ENCODE peak calls at places on chromosomes 12 and 14, in seven cellular contexts. K, G, D, E, Q, W and S are unnamed samples. For H3K36me3, the result is how much of the 10 kb centered on the place peaks cover.

GRCh38 chr12:111394480-111394879 is 11.2 kb upstream of the SH2B3 start:
- DNase-seq in G (no peak), K (peak), W (no peak), D (no peak), Q (no peak), E (no peak), S (no peak)

GRCh38 chr12:55681142-55682077 is 26.3 kb downstream of the ITGA7 start:
- DNase-seq in G (no peak), Q (peak), E (peak), D (no peak), W (peak), K (no peak), S (peak)

GRCh38 chr14:60945984-60946383 is 34.9 kb downstream of the TRMT5 start:
- DNase-seq in W (no peak), K (no peak), G (no peak), E (no peak), Q (no peak), D (no peak), S (no peak)

GRCh38 chr12:28759334-28759733 is 389.7 kb upstream of the FAR2 start:
- DNase-seq in D (no peak), Q (no peak), K (no peak), W (no peak), G (no peak), E (no peak), S (no peak)

GRCh38 chr14:99574099-99574880 is 29.7 kb downstream of the CCDC85C start:
- DNase-seq in E (peak), K (no peak), Q (no peak), W (peak), D (peak), G (no peak), S (peak)

GRCh38 chr14:92726135-92726932 is 22.1 kb downstream of the LGMN start:
- DNase-seq in D (no peak), G (peak), Q (peak), W (peak), K (peak), E (peak), S (peak)

GRCh38 chr14:52077261-52077984 is 8.6 kb upstream of the NID2 start:
- DNase-seq in W (no peak), D (no peak), G (no peak), Q (no peak), K (no peak), E (no peak), S (no peak)

GRCh38 chr12:107847830-107848229 is 73.3 kb downstream of the ASCL4 start:
- DNase-seq in W (no peak), Q (no peak), K (no peak), E (no peak), D (no peak), G (no peak), S (no peak)

GRCh38 chr12:11059784-11060183 is 2.3 kb downstream of the TAS2R46 start:
- DNase-seq in E (no peak), D (no peak), K (no peak), W (no peak), G (no peak), Q (no peak), S (no peak)

GRCh38 chr14:91835920-91836843 is 31.2 kb downstream of the TC2N start:
- DNase-seq in E (peak), K (peak), Q (no peak), W (peak), D (peak), G (peak), S (peak)

GRCh38 chr14:104363891-104364760 is 215.4 kb upstream of the C14orf180 start:
- DNase-seq in W (no peak), E (peak), D (no peak), Q (no peak), G (peak), K (peak), S (no peak)

GRCh38 chr12:111780615-111781014 is 13.9 kb downstream of the ALDH2 start:
- DNase-seq in E (peak), G (no peak), Q (no peak), D (no peak), K (no peak), W (no peak), S (peak)

GRCh38 chr14:69101331-69101826 is 51.5 kb downstream of the DCAF5 start:
- DNase-seq in K (no peak), Q (peak), W (peak), E (no peak), D (no peak), G (no peak), S (peak)

GRCh38 chr12:52581066-52581465 is 7.4 kb upstream of the KRT74 start:
- DNase-seq in E (no peak), D (no peak), K (no peak), G (no peak), W (no peak), Q (no peak), S (no peak)

GRCh38 chr14:98198385-98198784 is 1073.6 kb downstream of the BCL11B start:
- DNase-seq in D (no peak), Q (no peak), E (peak), K (no peak), G (no peak), W (no peak), S (peak)

GRCh38 chr14:78340250-78340649 is 170.1 kb downstream of the NRXN3 start:
- DNase-seq in W (no peak), G (no peak), E (no peak), K (no peak), D (no peak), Q (no peak), S (no peak)

GRCh38 chr12:120965534-120966091 is 12.7 kb upstream of the HNF1A start:
- DNase-seq in Q (no peak), G (no peak), E (no peak), W (no peak), D (no peak), K (no peak), S (no peak)

GRCh38 chr12:6946033-6946919 is 2.5 kb downstream of the C12orf57 start:
- DNase-seq in G (peak), Q (no peak), D (no peak), K (peak), W (no peak), E (peak), S (peak)

GRCh38 chr14:105891631-105892452 is 365.5 kb downstream of the TMEM121 start:
- DNase-seq in K (peak), Q (no peak), E (peak), D (peak), W (peak), G (peak), S (no peak)

GRCh38 chr14:59389936-59390335 is 75.2 kb downstream of the GPR135 start:
- DNase-seq in W (no peak), K (no peak), D (no peak), E (no peak), G (no peak), Q (no peak), S (no peak)

GRCh38 chr14:105163040-105163742 is 5.4 kb downstream of the JAG2 start:
- DNase-seq in G (no peak), E (no peak), K (no peak), D (no peak), W (no peak), Q (no peak), S (no peak)

GRCh38 chr12:57619434-57620244 is 8.4 kb downstream of the ARHGEF25 start:
- DNase-seq in G (no peak), W (no peak), D (no peak), K (no peak), Q (no peak), E (no peak), S (no peak)

GRCh38 chr14:96421236-96421635 is 29.3 kb downstream of the AK7 start:
- DNase-seq in D (no peak), E (no peak), K (no peak), G (no peak), W (no peak), Q (no peak), S (no peak)

GRCh38 chr14:31926123-31926522 is 151.0 kb upstream of the ARHGAP5 start:
- DNase-seq in G (no peak), W (no peak), Q (peak), K (no peak), E (no peak), D (no peak), S (no peak)

GRCh38 chr14:74292061-74292460 is 10.7 kb downstream of the ABCD4 start:
- DNase-seq in E (no peak), D (no peak), W (no peak), K (no peak), Q (no peak), G (no peak), S (no peak)

GRCh38 chr14:74286736-74287135 is 16.0 kb downstream of the ABCD4 start:
- DNase-seq in E (no peak), W (no peak), Q (no peak), D (no peak), G (no peak), K (no peak), S (no peak)

GRCh38 chr14:74293621-74294020 is 9.1 kb downstream of the ABCD4 start:
- DNase-seq in G (no peak), W (no peak), Q (no peak), K (no peak), D (no peak), E (no peak), S (no peak)

GRCh38 chr14:74289801-74290200 is 12.9 kb downstream of the ABCD4 start:
- DNase-seq in D (no peak), K (no peak), E (no peak), G (no peak), Q (no peak), W (no peak), S (no peak)

GRCh38 chr14:74290415-74290814 is 12.3 kb downstream of the ABCD4 start:
- DNase-seq in Q (peak), E (no peak), W (no peak), G (no peak), D (no peak), K (no peak), S (no peak)
- TF ChIP-seq CTCF in Q (peak), E (no peak), W (no peak), G (no peak), D (peak), K (peak), S (peak)

GRCh38 chr12:69595689-69596088 is 10.4 kb downstream of the CCT2 start:
- DNase-seq in E (no peak), K (no peak), Q (no peak), W (no peak), D (no peak), G (no peak), S (no peak)
- H3K36me3 ChIP-seq in E (under half), K (half or more), Q (under half), W (under half), D (under half), G (under half), S (under half)

DNA sequence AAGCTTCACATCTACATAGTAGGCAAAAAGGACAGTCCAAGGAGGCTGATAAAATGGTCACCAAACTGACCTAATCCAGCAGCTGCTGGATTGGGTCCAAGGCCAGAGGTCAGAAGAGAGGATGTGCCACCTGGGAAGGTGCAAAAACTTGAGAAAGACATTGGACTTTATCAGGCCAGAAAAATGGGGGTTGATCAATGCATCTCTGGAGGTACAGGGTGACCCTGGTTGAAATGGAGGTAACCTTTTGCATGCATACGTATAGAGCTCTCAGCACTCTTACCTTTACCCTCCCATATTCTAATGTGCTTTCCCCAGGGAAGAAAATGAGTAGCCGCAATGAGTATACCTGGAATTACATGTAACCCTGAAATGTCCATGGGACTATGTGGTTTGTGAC is 16.0 kb downstream of the BTG1 start:
- DNase-seq in W (no peak), G (no peak), Q (no peak), E (no peak), D (no peak), K (no peak), S (no peak)
- TF ChIP-seq POLR2A in W (no peak), G (no peak), Q (no peak), E (no peak), D (no peak), K (no peak), S (no peak)

GRCh38 chr12:126831115-126831514 is 1435.9 kb upstream of the TMEM132C start:
- DNase-seq in D (no peak), Q (no peak), K (no peak), G (no peak), W (no peak), E (no peak), S (peak)
- TF ChIP-seq CTCF in D (no peak), Q (no peak), K (no peak), G (no peak), W (no peak), E (no peak), S (no peak)